ENCODE peak calls at places on chromosomes 4 and X, in ten cellular contexts. U, N, Q, I, V, B, M, Y, E and W are unnamed samples.

GRCh38 chr4:80268936-80269335 is 2.5 kb downstream of the FGF5 start:
- DNase-seq in B (no peak), I (no peak), E (no peak), Y (no peak), M (no peak), V (no peak), U (no peak), N (no peak), Q (no peak), W (no peak)

GRCh38 chr4:17068885-17069284 is 170.4 kb upstream of the LDB2 start:
- DNase-seq in I (no peak), B (no peak), Q (no peak), N (no peak), V (peak), E (no peak), U (no peak), M (no peak), Y (no peak), W (no peak)

GRCh38 chr4:108833041-108833440 is 70.2 kb upstream of the ETNPPL start:
- DNase-seq in N (no peak), Y (no peak), Q (no peak), B (no peak), M (no peak), U (no peak), E (no peak), I (no peak), V (no peak), W (no peak)

GRCh38 chr4:88523325-88524129 is at the start of gene PYURF:
- DNase-seq in Q (peak), B (peak), V (peak), U (peak), Y (peak), I (peak), N (peak), E (peak), M (peak), W (peak)

GRCh38 chrX:96924581-96924980 is 40.9 kb downstream of the RPA4 start:
- DNase-seq in N (no peak), I (no peak), V (no peak), B (no peak), E (no peak), Y (no peak), Q (no peak), U (no peak), M (no peak), W (no peak)

GRCh38 chr4:38323141-38323634 is 340.8 kb upstream of the KLF3 start:
- DNase-seq in E (no peak), U (no peak), M (no peak), Y (no peak), I (no peak), Q (no peak), V (peak), B (no peak), N (no peak), W (no peak)

GRCh38 chrX:150546711-150547153 is 21.7 kb upstream of the MTM1 start:
- DNase-seq in I (no peak), M (no peak), Y (no peak), Q (peak), E (no peak), V (no peak), U (no peak), B (no peak), N (peak), W (no peak)

GRCh38 chr4:13968723-13969122 is 341.2 kb upstream of the BOD1L1 start:
- DNase-seq in M (no peak), Q (no peak), N (no peak), B (no peak), U (no peak), V (peak), I (no peak), E (no peak), Y (no peak), W (no peak)

GRCh38 chrX:129747533-129747932 is 8.8 kb downstream of the XPNPEP2 start:
- DNase-seq in Y (no peak), I (no peak), E (no peak), Q (no peak), B (no peak), M (no peak), N (no peak), V (no peak), U (no peak), W (no peak)

GRCh38 chr4:179695175-179695574 is 2252.9 kb upstream of the AGA start:
- DNase-seq in E (no peak), U (no peak), Y (no peak), N (no peak), V (peak), Q (no peak), I (no peak), B (no peak), M (peak), W (peak)

GRCh38 chr4:40196724-40197281 is at the start of gene RHOH:
- DNase-seq in Q (no peak), N (peak), M (no peak), V (no peak), I (peak), B (no peak), Y (no peak), E (peak), U (peak), W (no peak)

GRCh38 chrX:39477438-39478120 is 620.2 kb downstream of the BCOR start:
- DNase-seq in B (peak), N (peak), I (no peak), U (peak), Q (no peak), V (peak), M (no peak), Y (peak), E (no peak), W (no peak)

GRCh38 chrX:71606536-71607216 is 11.6 kb downstream of the CXCR3 start:
- DNase-seq in V (no peak), Q (no peak), N (peak), U (no peak), M (no peak), E (no peak), I (no peak), Y (no peak), B (no peak), W (no peak)

GRCh38 chrX:111352424-111352823 is 59.6 kb downstream of the DCX start:
- DNase-seq in Y (no peak), M (no peak), U (no peak), B (no peak), E (no peak), Q (peak), N (no peak), V (peak), I (no peak), W (no peak)

GRCh38 chrX:47311857-47312774 is 58.3 kb upstream of the ZNF157 start:
- DNase-seq in U (peak), B (peak), Q (no peak), N (peak), E (peak), M (peak), V (peak), Y (peak), I (peak), W (no peak)

GRCh38 chr4:37770016-37770415 is 56.5 kb upstream of the PGM2 start:
- DNase-seq in N (no peak), M (no peak), I (no peak), U (no peak), Y (no peak), V (peak), Q (no peak), B (no peak), E (no peak), W (no peak)

GRCh38 chr4:185384877-185385465 is 10.8 kb downstream of the LRP2BP start:
- DNase-seq in I (no peak), Q (no peak), E (no peak), B (no peak), N (no peak), V (no peak), U (no peak), M (no peak), Y (no peak), W (no peak)

GRCh38 chr4:150173420-150173819 is 95.2 kb downstream of the DCLK2 start:
- DNase-seq in Y (no peak), V (peak), N (no peak), Q (no peak), U (no peak), I (no peak), M (no peak), B (no peak), E (no peak), W (no peak)